ENCODE peak calls at places on chromosomes 13 and 19, in ten cellular contexts. R is ovary; W is Caco-2; Y is body of pancreas; G is CD8-positive, alpha-beta T cell; V is esophagus squamous epithelium; E is fibroblast of lung; F is astrocyte; T is uterus; X is breast epithelium. L is an unnamed sample. For H3K4me1, the result is how much of the 10 kb centered on the place peaks cover.

GRCh38 chr13:60411983-60412382 is 15.0 kb downstream of the TDRD3 start:
- DNase-seq in X (no peak), Y (no peak), R (no peak), T (no peak), E (peak), F (peak), V (no peak), W (no peak), G (no peak), L (no peak)

GRCh38 chr13:103758222-103758621 is 692.0 kb upstream of the SLC10A2 start:
- DNase-seq in R (no peak), V (no peak), T (no peak), F (no peak), W (no peak), E (no peak), G (no peak), X (no peak), Y (no peak), L (no peak)

GRCh38 chr19:15438124-15438496 is 11.6 kb downstream of the WIZ start:
- DNase-seq in Y (no peak), V (no peak), G (no peak), E (no peak), W (peak), T (no peak), R (no peak), X (no peak), F (no peak), L (no peak)

GRCh38 chr13:20258208-20258962 is 26.3 kb upstream of the GJB6 start:
- DNase-seq in E (no peak), F (no peak), R (no peak), V (no peak), W (no peak), G (no peak), Y (no peak), T (no peak), X (no peak), L (no peak)

GRCh38 chr13:40318366-40318765 is 348.1 kb downstream of the FOXO1 start:
- DNase-seq in V (no peak), T (peak), G (no peak), F (no peak), W (no peak), R (peak), Y (peak), E (no peak), X (peak), L (peak)

GRCh38 chr19:39347332-39348227 is 5.4 kb downstream of the SAMD4B start:
- DNase-seq in F (peak), R (no peak), G (no peak), V (no peak), W (no peak), X (no peak), Y (no peak), T (no peak), E (peak), L (no peak)

GRCh38 chr13:19632915-19633339 is 532 bp upstream of the MPHOSPH8 start:
- DNase-seq in E (no peak), T (no peak), G (no peak), W (no peak), X (no peak), F (no peak), R (no peak), Y (no peak), V (no peak), L (no peak)

GRCh38 chr19:20444202-20444885 is 121.2 kb downstream of the ZNF737 start:
- DNase-seq in Y (no peak), X (no peak), F (no peak), V (no peak), W (no peak), T (no peak), R (no peak), E (no peak), G (no peak), L (no peak)

GRCh38 chr19:14023404-14024235 is 4.3 kb upstream of the RLN3 start:
- DNase-seq in R (no peak), W (peak), T (no peak), G (no peak), V (no peak), X (no peak), E (peak), F (peak), Y (peak), L (peak)

GRCh38 chr19:35890113-35890650 is 10.2 kb downstream of the NFKBID start:
- DNase-seq in F (no peak), X (no peak), T (no peak), Y (no peak), G (no peak), E (no peak), W (no peak), R (no peak), V (no peak), L (no peak)

GRCh38 chr19:12789098-12789903 is 2.0 kb upstream of the JUNB start:
- DNase-seq in E (no peak), R (no peak), T (no peak), V (no peak), Y (no peak), G (no peak), W (no peak), X (no peak), F (no peak), L (no peak)

GRCh38 chr19:29623726-29624488 is 17.8 kb downstream of the POP4 start:
- DNase-seq in W (no peak), V (no peak), X (no peak), F (no peak), Y (no peak), R (no peak), E (no peak), G (no peak), T (no peak), L (no peak)

GRCh38 chr19:29618871-29619270 is 12.8 kb downstream of the POP4 start:
- DNase-seq in E (no peak), G (no peak), T (no peak), W (no peak), F (no peak), X (no peak), Y (no peak), R (no peak), V (no peak), L (no peak)

GRCh38 chr19:29622191-29623070 is 16.3 kb downstream of the POP4 start:
- DNase-seq in T (no peak), E (no peak), V (no peak), X (no peak), G (no peak), F (no peak), Y (no peak), R (no peak), W (no peak), L (no peak)

GRCh38 chr19:29618434-29618833 is 12.4 kb downstream of the POP4 start:
- DNase-seq in X (no peak), V (no peak), Y (no peak), R (no peak), W (no peak), F (no peak), G (no peak), T (no peak), E (no peak), L (no peak)

GRCh38 chr19:29620931-29621351 is 14.9 kb downstream of the POP4 start:
- DNase-seq in E (no peak), X (no peak), G (no peak), Y (no peak), F (no peak), T (no peak), R (no peak), W (no peak), V (no peak), L (no peak)
- H3K4me1 ChIP-seq in E (under half), X (under half), G (under half), Y (under half), F (under half), T (under half), R (under half), W (under half), V (under half), L (under half)

DNA sequence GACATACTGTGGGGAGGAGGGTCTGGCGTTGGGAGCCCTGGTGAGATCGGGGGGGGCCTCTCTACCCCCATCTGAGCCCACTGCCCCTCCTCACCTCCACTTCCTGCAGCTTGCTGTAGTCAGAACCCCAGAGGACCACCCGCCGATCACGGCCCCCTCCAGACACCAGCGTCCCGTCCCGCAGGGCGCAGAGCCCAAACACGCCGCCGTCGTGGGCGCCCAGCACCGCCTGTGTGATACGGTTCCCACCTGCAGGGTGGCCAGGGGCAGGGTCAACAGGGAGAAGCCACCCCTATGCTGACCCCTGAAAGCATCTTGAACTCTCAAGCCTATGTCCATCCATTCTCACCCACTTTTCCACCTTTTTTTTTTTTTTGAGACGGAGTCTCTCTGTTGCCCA is 17.8 kb downstream of the EML2 start:
- DNase-seq in R (no peak), V (no peak), T (no peak), E (no peak), F (no peak), Y (no peak), W (no peak), G (no peak), X (no peak), L (no peak)
- TF ChIP-seq CTCF in R (no peak), V (no peak), T (no peak), E (no peak), F (no peak), Y (no peak), W (no peak), G (no peak), X (no peak), L (no peak)

GRCh38 chr19:4343845-4344713 is 717 bp downstream of the MPND start:
- DNase-seq in X (no peak), G (no peak), F (no peak), T (no peak), R (no peak), V (no peak), Y (peak), W (no peak), E (no peak), L (no peak)
- H3K4me1 ChIP-seq in X (under half), G (under half), F (under half), T (under half), R (under half), V (under half), Y (under half), W (under half), E (under half), L (under half)

GRCh38 chr13:113774177-113775107 is 15.4 kb downstream of the TMEM255B start:
- DNase-seq in Y (no peak), E (peak), G (no peak), W (no peak), R (peak), V (no peak), T (no peak), X (no peak), F (peak), L (no peak)

GRCh38 chr13:113770441-113770840 is 11.4 kb downstream of the TMEM255B start:
- DNase-seq in W (no peak), R (peak), V (no peak), T (no peak), E (no peak), G (no peak), Y (no peak), F (no peak), X (no peak), L (no peak)

GRCh38 chr13:113769881-113770280 is 10.9 kb downstream of the TMEM255B start:
- DNase-seq in W (no peak), Y (no peak), X (no peak), V (no peak), F (no peak), E (no peak), G (no peak), T (no peak), R (peak), L (no peak)

GRCh38 chr13:113769106-113769505 is 10.1 kb downstream of the TMEM255B start:
- DNase-seq in T (no peak), G (no peak), V (no peak), W (no peak), R (peak), F (no peak), X (no peak), Y (no peak), E (no peak), L (no peak)

DNA sequence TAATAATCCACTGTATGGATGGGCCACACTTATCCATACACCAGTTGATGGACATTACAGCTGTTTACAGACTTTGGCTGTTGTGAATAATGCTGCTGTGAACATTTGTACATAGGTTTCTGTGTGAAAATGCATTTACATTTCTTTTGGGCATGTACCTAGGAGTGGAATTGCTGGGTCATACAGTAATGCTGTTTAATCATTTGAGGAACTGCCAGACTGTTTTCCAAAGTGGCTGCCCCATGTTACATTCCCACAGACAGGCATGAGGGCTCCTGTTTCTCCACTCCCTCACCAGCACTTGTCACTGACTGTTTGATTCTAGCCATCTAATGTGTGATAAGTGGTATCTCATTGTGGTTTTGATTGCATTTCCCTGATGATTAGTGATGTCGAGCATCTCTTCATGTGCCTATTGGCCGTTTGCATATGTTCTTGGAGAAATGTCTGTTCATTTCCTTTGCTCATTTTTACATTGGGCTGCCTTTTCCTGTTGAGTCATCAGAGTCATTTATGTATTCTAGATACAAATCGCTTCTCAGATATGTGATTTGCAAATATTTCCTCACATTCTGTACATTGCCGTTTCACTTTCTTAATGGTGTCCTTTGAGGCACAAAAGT is 12.8 kb downstream of the TMEM255B start:
- DNase-seq in R (no peak), F (no peak), E (no peak), Y (no peak), V (no peak), T (no peak), X (no peak), G (no peak), W (no peak), L (no peak)
- TF ChIP-seq CTCF in R (no peak), F (no peak), E (no peak), Y (no peak), V (no peak), T (no peak), X (no peak), G (no peak), W (no peak), L (no peak)

DNA sequence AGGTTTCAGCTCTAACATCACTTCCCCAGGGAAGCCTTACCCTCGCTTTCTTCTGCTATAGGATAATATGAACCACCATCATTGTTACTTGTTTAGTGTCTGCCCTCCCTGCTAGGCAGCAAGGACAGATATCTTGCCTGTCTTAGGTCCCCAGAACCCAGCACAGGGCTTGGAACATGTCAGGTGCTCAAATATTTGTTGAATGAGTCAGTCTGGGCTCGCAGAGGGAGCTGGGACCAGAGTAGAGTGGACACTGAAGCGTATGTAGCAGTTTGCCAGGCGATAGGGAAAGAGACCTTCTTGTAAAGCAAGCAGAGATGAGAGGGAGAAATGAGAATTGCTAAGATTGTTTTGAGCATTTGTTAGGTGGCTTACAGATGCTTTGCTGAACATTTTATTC is 11.7 kb downstream of the BCKDHA start:
- DNase-seq in R (no peak), F (peak), E (peak), Y (peak), V (no peak), T (no peak), G (no peak), W (peak), X (peak), L (no peak)
- H3K4me1 ChIP-seq in R (under half), F (under half), E (under half), Y (under half), V (under half), T (under half), G (under half), W (under half), X (under half), L (half or more)

GRCh38 chr13:52010890-52011689 is at the start of gene ATP7B:
- DNase-seq in G (peak), R (no peak), Y (peak), E (peak), W (peak), X (no peak), V (no peak), F (no peak), T (peak), L (peak)
- TF ChIP-seq CTCF in G (no peak), R (no peak), Y (no peak), E (peak), W (peak), X (no peak), V (no peak), F (peak), T (no peak), L (peak)

GRCh38 chr19:1076951-1077350 is 10.0 kb downstream of the ARHGAP45 start:
- DNase-seq in E (no peak), R (no peak), F (no peak), X (no peak), V (peak), Y (peak), W (no peak), G (peak), T (no peak), L (peak)

GRCh38 chr19:1074512-1075283 is 7.7 kb downstream of the ARHGAP45 start:
- DNase-seq in E (no peak), G (peak), V (peak), X (peak), Y (peak), F (no peak), W (no peak), R (peak), T (no peak), L (peak)

GRCh38 chr19:1073063-1073955 is 6.3 kb downstream of the ARHGAP45 start:
- DNase-seq in F (no peak), V (no peak), R (no peak), X (no peak), Y (no peak), G (no peak), T (no peak), E (no peak), W (no peak), L (no peak)

GRCh38 chr19:1073956-1074511 is 7.1 kb downstream of the ARHGAP45 start:
- DNase-seq in T (no peak), F (no peak), R (no peak), G (no peak), V (no peak), W (no peak), X (no peak), E (no peak), Y (no peak), L (no peak)

DNA sequence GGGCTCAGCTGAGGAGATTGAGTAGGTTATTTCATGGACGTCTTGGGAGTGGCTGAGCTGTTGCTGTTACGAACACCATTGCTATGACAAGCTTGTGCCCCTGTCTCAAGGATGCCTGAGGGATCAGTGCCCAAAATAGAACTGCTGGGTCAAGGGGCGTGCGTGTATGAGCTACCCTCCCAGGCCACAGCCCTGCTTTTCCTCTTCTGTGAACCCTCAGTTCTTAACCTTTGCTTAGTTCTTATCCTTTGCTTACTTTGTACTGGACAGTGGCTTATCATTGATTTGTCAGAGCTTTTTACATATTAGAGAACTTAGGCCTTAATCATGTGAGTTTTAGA is 9.0 kb downstream of the ARHGAP45 start:
- DNase-seq in Y (no peak), V (no peak), R (no peak), G (no peak), T (no peak), F (no peak), X (no peak), W (no peak), E (no peak), L (no peak)
- H3K4me1 ChIP-seq in Y (under half), V (under half), R (under half), G (half or more), T (under half), F (under half), X (under half), W (under half), E (under half), L (under half)

GRCh38 chr19:56348289-56348877 is 33.7 kb upstream of the ZSCAN5A start:
- DNase-seq in E (no peak), G (no peak), V (no peak), F (no peak), X (no peak), R (no peak), T (no peak), W (peak), Y (no peak), L (no peak)
- TF ChIP-seq CTCF in E (peak), G (no peak), V (no peak), F (no peak), X (no peak), R (no peak), T (no peak), W (no peak), Y (no peak), L (no peak)

GRCh38 chr13:85589021-85589420 is 210.2 kb downstream of the SLITRK6 start:
- DNase-seq in F (no peak), G (no peak), R (no peak), Y (no peak), X (no peak), E (no peak), V (no peak), W (no peak), T (no peak), L (no peak)
- H3K4me1 ChIP-seq in F (under half), G (under half), R (under half), Y (under half), X (under half), E (under half), V (under half), W (under half), T (under half), L (under half)

L was measured in psoas muscle.